ENCODE peak calls at places on chromosomes 13 and 19, in seven cellular contexts. U is fibroblast of mammary gland; W is cardiac muscle cell; H is naive thymus-derived CD8-positive, alpha-beta T cell; B is mammary epithelial cell; P is hypothalamus; Y is stimulated activated CD8-positive, alpha-beta memory T cell treated with anti-CD3 and anti-CD28 coated beads, Interleukin-2, amount 100 ng/mL, for 48 hours. T is an unnamed sample.

GRCh38 chr13:28392428-28392827 is 102.5 kb downstream of the FLT1 start:
- DNase-seq in B (no peak), W (no peak), H (no peak), U (no peak), P (no peak), Y (no peak), T (no peak)

GRCh38 chr13:35720290-35720689 is 243.8 kb upstream of the MAB21L1 start:
- DNase-seq in P (no peak), H (no peak), W (no peak), Y (no peak), B (peak), U (no peak), T (no peak)

GRCh38 chr19:11018179-11018578 is 57.3 kb downstream of the SMARCA4 start:
- DNase-seq in B (peak), H (no peak), U (peak), P (no peak), W (no peak), Y (no peak), T (no peak)

GRCh38 chr13:43916828-43917227 is 37.1 kb downstream of the LACC1 start:
- DNase-seq in W (no peak), B (no peak), P (no peak), Y (no peak), U (peak), H (no peak), T (no peak)

GRCh38 chr19:1531587-1531986 is 7.7 kb downstream of the PLK5 start:
- DNase-seq in B (no peak), Y (no peak), U (no peak), H (no peak), W (no peak), P (no peak), T (no peak)

GRCh38 chr13:78958019-78958418 is 299.1 kb upstream of the OBI1 start:
- DNase-seq in H (no peak), Y (no peak), U (no peak), B (no peak), W (no peak), P (no peak), T (peak)

GRCh38 chr19:31272707-31273106 is 76.5 kb downstream of the TSHZ3 start:
- DNase-seq in P (no peak), B (no peak), H (no peak), W (no peak), U (no peak), Y (no peak), T (no peak)

GRCh38 chr13:60572003-60572792 is 175.2 kb downstream of the TDRD3 start:
- DNase-seq in U (peak), B (peak), H (no peak), P (no peak), Y (no peak), W (no peak), T (no peak)

GRCh38 chr19:8336665-8337064 is 6.4 kb downstream of the KANK3 start:
- DNase-seq in B (no peak), P (no peak), W (no peak), H (no peak), Y (no peak), U (no peak), T (no peak)

GRCh38 chr13:42893346-42893745 is 98.7 kb downstream of the EPSTI1 start:
- DNase-seq in H (no peak), W (no peak), B (peak), P (no peak), U (peak), Y (no peak), T (no peak)

GRCh38 chr19:49640113-49640898 is at the start of gene RRAS:
- DNase-seq in P (peak), H (peak), B (peak), Y (peak), U (peak), W (peak), T (peak)

GRCh38 chr19:49097453-49098288 is 12.4 kb downstream of the SNRNP70 start:
- DNase-seq in U (peak), W (peak), B (peak), P (no peak), H (peak), Y (peak), T (peak)

GRCh38 chr19:55650602-55651230 is 2.7 kb downstream of the CCDC106 start:
- DNase-seq in Y (no peak), P (no peak), H (no peak), W (no peak), B (no peak), U (no peak), T (no peak)

GRCh38 chr13:40191186-40191980 is 475.1 kb downstream of the FOXO1 start:
- DNase-seq in H (no peak), Y (no peak), U (no peak), W (peak), P (no peak), B (no peak), T (peak)

GRCh38 chr13:96052655-96053002 is 572 bp downstream of the UGGT2 start:
- DNase-seq in Y (no peak), P (no peak), B (peak), H (no peak), U (peak), W (peak), T (peak)

GRCh38 chr13:22967669-22968068 is 213.1 kb upstream of the SGCG start:
- DNase-seq in B (no peak), W (no peak), U (no peak), P (no peak), H (no peak), Y (no peak), T (no peak)

GRCh38 chr19:45785097-45785496 is 2.8 kb upstream of the DMPK start:
- DNase-seq in H (no peak), Y (no peak), W (no peak), B (no peak), U (no peak), P (no peak), T (no peak)

GRCh38 chr13:24660023-24660806 is 20.0 kb upstream of the ATP12A start:
- DNase-seq in Y (no peak), B (no peak), U (no peak), H (no peak), W (no peak), P (no peak), T (no peak)

GRCh38 chr19:16326401-16327130 is 1.9 kb downstream of the KLF2 start:
- DNase-seq in B (no peak), U (no peak), P (no peak), W (no peak), H (peak), Y (no peak), T (no peak)

GRCh38 chr13:48437381-48437780 is 24.5 kb upstream of the LPAR6 start:
- DNase-seq in H (no peak), B (no peak), Y (no peak), U (peak), P (no peak), W (peak), T (peak)

GRCh38 chr13:45603338-45603737 is 12.2 kb downstream of the ERICH6B start:
- DNase-seq in Y (no peak), B (no peak), U (no peak), H (no peak), P (no peak), W (no peak), T (no peak)

GRCh38 chr13:106466691-106467405 is 68.6 kb downstream of the EFNB2 start:
- DNase-seq in B (no peak), U (no peak), H (no peak), P (no peak), W (peak), Y (no peak), T (peak)

GRCh38 chr13:96700657-96701056 is 293.6 kb downstream of the OXGR1 start:
- DNase-seq in H (no peak), B (no peak), Y (no peak), P (no peak), U (peak), W (no peak), T (no peak)

T was measured in NCI-H82.